ENCODE peak calls at places on chromosome 9, in four cellular contexts. X, D, Z and P are unnamed samples.

GRCh38 chr9:127878001-127878651 is 651 bp upstream of the AK1 start:
- DNase-seq in X (no peak), D (peak; percentile 69), Z (no peak), P (no peak)

GRCh38 chr9:72431036-72431435 is 66.0 kb upstream of the ZFAND5 start:
- DNase-seq in X (no peak), D (no peak), Z (no peak), P (no peak)

GRCh38 chr9:437066-438015 is 222.7 kb downstream of the DOCK8 start:
- DNase-seq in X (no peak), D (no peak), Z (no peak), P (peak; percentile 74)

GRCh38 chr9:16385590-16386578 is 484.6 kb downstream of the BNC2 start:
- DNase-seq in X (no peak), D (no peak), Z (no peak), P (peak; percentile 86)

GRCh38 chr9:111481885-111482636 is 2.1 kb downstream of the ECPAS start:
- DNase-seq in X (no peak), D (no peak), Z (peak; percentile 1), P (peak; percentile 55)

GRCh38 chr9:117156150-117156688 is 258.6 kb downstream of the ASTN2 start:
- DNase-seq in X (no peak), D (no peak), Z (no peak), P (no peak)

GRCh38 chr9:93976973-93977372 is 21.8 kb upstream of the BARX1 start:
- DNase-seq in X (no peak), D (peak; percentile 20), Z (no peak), P (no peak)

GRCh38 chr9:87812375-87813118 is 70.1 kb upstream of the SPATA31E1 start:
- DNase-seq in X (peak; percentile 60), D (peak; percentile 65), Z (no peak), P (peak; percentile 88)

GRCh38 chr9:38421498-38422211 is 2.6 kb downstream of the IGFBPL1 start:
- DNase-seq in X (no peak), D (peak; percentile 80), Z (no peak), P (no peak)

GRCh38 chr9:136182850-136183422 is 22.0 kb downstream of the LHX3 start:
- DNase-seq in X (no peak), D (peak; percentile 58), Z (no peak), P (no peak)

GRCh38 chr9:36597412-36598178 is 24.9 kb downstream of the MELK start:
- DNase-seq in X (peak; percentile 78), D (peak; percentile 54), Z (no peak), P (peak; percentile 80)

GRCh38 chr9:130243882-130244170 is 21.7 kb upstream of the HMCN2 start:
- DNase-seq in X (no peak), D (no peak), Z (no peak), P (no peak)

GRCh38 chr9:130244548-130245165 is 20.9 kb upstream of the HMCN2 start:
- DNase-seq in X (no peak), D (peak; percentile 55), Z (no peak), P (no peak)

GRCh38 chr9:130241198-130241535 is 24.4 kb upstream of the HMCN2 start:
- DNase-seq in X (no peak), D (peak; percentile 10), Z (no peak), P (no peak)

GRCh38 chr9:130242270-130243014 is 23.1 kb upstream of the HMCN2 start:
- DNase-seq in X (no peak), D (no peak), Z (no peak), P (no peak)

DNA sequence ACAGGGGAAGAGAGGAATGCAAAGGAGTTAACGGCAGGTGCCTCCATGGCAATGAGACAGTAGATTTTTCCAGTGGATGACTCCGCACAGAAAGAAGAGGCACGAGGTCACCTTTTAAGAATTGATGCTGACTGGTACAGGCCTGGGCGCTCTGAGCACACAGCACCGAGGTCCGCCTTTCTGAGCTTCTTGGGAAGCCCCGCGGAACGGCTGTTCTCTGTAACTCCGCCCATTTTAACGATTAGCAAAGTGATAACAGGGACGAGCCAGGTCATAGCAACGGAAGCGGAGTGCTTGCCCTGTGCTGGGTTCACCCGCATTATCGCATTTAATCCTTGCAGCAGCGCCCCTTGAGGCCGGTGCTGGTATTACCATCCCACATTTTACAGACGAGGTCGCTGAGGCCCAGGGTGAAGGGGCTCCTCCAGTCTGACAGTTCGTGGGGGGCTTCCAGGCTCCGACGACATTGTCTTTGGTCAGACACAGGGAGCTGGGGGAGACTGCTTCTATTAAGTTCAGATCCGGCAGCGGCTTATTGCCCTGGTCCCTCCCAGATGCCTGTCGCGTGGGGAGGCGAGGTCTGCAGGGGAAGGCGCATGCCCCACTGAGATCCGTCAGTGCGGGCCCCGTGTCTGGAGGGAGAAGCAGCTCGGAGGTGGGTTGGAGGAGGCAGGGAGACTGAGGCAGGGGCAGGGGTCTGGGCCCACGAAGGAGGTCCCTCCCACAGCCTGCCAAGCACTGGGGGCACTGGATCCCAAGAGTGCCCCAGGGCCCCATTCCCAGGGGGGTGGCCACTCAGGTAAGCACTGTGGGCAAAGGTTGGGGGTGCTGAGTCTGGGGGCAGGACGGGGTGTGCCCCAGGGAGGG is 22.3 kb upstream of the HMCN2 start:
- DNase-seq in X (peak; percentile 83), D (peak; percentile 88), Z (peak; percentile 81), P (peak; percentile 53)
- H3K4me3 ChIP-seq in X (peak overlapping the region; percentile 40), D (no peak overlapping the region), Z (peak overlapping the region; percentile 44), P (peak overlapping the region; percentile 34)

GRCh38 chr9:112753725-112754124 is 3.2 kb downstream of the SNX30 start:
- DNase-seq in X (no peak), D (no peak), Z (no peak), P (peak; percentile 97)

GRCh38 chr9:112755675-112756074 is 5.1 kb downstream of the SNX30 start:
- DNase-seq in X (no peak), D (no peak), Z (no peak), P (peak; percentile 44)

GRCh38 chr9:112757300-112757883 is 6.8 kb downstream of the SNX30 start:
- DNase-seq in X (no peak), D (no peak), Z (no peak), P (peak; percentile 71)

GRCh38 chr9:112754578-112754977 is 4.0 kb downstream of the SNX30 start:
- DNase-seq in X (no peak), D (no peak), Z (peak; percentile 31), P (peak; percentile 76)

GRCh38 chr9:112755059-112755458 is 4.5 kb downstream of the SNX30 start:
- DNase-seq in X (no peak), D (no peak), Z (no peak), P (peak; percentile 55)
- H3K4me3 ChIP-seq in X (no peak overlapping the region), D (no peak overlapping the region), Z (no peak overlapping the region), P (peak overlapping the region; percentile 47)

GRCh38 chr9:109641079-109641659 is 138.8 kb upstream of the PALM2AKAP2 start:
- DNase-seq in X (no peak), D (no peak), Z (no peak), P (peak; percentile 5)
- H3K4me3 ChIP-seq in X (peak overlapping the region; percentile 41), D (peak overlapping the region; percentile 41), Z (no peak overlapping the region), P (peak overlapping the region; percentile 69)

DNA sequence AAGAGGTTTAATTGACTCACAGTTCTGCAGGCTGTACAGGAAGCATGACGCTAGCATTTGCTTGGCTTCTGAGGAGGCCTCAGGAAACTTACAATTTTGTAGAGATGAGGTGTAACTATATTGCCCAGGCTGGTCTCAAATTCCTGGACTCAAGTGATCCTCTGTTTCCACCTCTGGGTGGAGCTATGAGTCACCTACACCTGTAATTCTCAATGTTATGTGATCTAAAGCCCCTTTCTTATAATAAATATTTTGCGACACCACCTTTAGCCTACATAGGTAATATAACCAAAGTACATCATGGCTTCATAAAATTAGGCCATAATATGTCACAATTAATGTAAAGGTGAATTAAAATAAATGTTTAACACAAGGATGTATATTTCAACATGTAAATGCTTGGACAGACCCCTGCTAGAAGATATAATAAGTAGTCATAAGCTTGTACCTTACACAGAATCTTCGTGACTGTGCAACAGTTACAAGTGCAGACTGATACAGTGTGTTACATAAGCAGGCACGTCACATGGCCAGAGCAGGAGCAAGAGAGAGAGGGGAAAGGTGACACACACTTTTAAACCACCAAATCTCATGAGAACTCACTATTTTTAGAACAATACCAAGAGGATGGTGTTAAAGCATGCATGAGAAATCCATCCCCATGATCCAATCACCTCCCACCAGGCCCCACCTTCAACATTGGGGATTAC is 29.8 kb upstream of the SPINK4 start:
- DNase-seq in X (no peak), D (no peak), Z (no peak), P (no peak)
- H3K4me3 ChIP-seq in X (no peak overlapping the region), D (no peak overlapping the region), Z (no peak overlapping the region), P (no peak overlapping the region)

GRCh38 chr9:68704498-68704803 is 589 bp upstream of the PIP5K1B start:
- DNase-seq in X (no peak), D (no peak), Z (no peak), P (no peak)
- H3K4me3 ChIP-seq in X (peak overlapping the region; percentile 62), D (peak overlapping the region; percentile 70), Z (no peak overlapping the region), P (no peak overlapping the region)

DNA sequence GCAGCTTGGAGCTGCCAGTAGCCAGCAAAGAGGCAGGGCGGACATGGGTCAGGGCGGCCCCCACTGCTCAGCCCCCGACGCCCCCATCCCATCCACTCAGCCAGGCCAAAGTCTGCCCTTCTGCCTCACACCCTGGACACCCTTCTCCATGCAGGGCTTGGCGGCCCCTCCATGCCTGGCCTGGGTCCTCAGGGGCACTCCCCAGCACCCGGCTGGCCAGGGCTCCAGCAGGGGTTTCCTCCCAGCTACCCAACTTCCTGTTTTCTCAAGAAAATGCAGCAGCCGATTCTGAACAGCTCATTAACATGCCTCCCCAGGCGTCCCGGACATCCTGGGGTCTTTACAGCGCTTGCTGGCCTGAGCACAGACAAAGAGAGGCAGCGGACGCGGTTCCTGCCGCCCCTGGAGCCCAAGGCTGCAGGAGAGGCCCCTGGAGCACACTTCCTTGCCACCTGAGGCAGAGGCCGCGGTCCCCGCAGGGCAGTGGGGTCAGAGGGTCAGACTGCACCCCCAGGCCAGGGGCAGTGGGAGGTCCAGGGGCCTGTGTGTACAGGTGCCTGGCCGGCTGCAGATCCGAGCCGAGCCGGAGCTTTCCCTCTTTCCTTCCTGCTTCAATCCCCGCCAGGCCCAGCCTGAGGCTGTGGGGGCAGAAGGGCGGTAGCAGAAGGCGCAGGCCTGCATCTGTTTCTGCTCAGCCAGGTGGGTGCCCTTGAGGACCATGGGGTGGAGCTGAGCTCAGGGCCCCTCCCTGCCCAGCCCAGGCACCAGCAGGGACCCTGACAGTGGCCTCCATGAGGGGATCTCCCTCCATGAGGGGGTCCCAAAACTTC is 18.7 kb upstream of the NRARP start:
- DNase-seq in X (no peak), D (peak; percentile 86), Z (no peak), P (no peak)
- H3K4me3 ChIP-seq in X (no peak overlapping the region), D (no peak overlapping the region), Z (peak overlapping the region; percentile 4), P (no peak overlapping the region)